ENCODE peak calls at places on chromosomes 6 and 20, in seven cellular contexts. H is CD8-positive, alpha-beta T cell; L is astrocyte of the spinal cord; Z is GM23338; I is foreskin fibroblast; R is left ventricle myocardium inferior; X is coronary artery. W is an unnamed sample.

GRCh38 chr6:130518588-130518987 is 152.8 kb downstream of the TMEM200A start:
- DNase-seq in I (no peak), R (no peak), L (no peak), Z (no peak), H (no peak), X (no peak), W (no peak)

GRCh38 chr6:145809785-145810184 is 4.8 kb downstream of the FBXO30 start:
- DNase-seq in L (no peak), R (no peak), H (no peak), Z (no peak), X (no peak), I (peak), W (no peak)

GRCh38 chr6:24321538-24322162 is 36.2 kb downstream of the DCDC2 start:
- DNase-seq in L (no peak), R (no peak), X (no peak), Z (peak), I (no peak), H (no peak), W (no peak)

GRCh38 chr6:131035582-131035981 is 27.5 kb downstream of the EPB41L2 start:
- DNase-seq in X (no peak), R (no peak), I (no peak), L (no peak), H (no peak), Z (no peak), W (no peak)

GRCh38 chr6:37643851-37644672 is 53.6 kb downstream of the MDGA1 start:
- DNase-seq in Z (no peak), R (no peak), X (no peak), I (no peak), L (no peak), H (no peak), W (no peak)

GRCh38 chr6:120608826-120609225 is 725.5 kb downstream of the TBC1D32 start:
- DNase-seq in H (no peak), X (no peak), R (no peak), L (peak), I (no peak), Z (no peak), W (no peak)

GRCh38 chr6:109595998-109596397 is 95.0 kb downstream of the AK9 start:
- DNase-seq in R (no peak), X (no peak), I (peak), L (peak), H (no peak), Z (peak), W (peak)

GRCh38 chr6:142902636-142903053 is 42.3 kb downstream of the HIVEP2 start:
- DNase-seq in H (peak), X (no peak), L (peak), Z (no peak), R (peak), I (peak), W (peak)

GRCh38 chr6:97630592-97630991 is 347.6 kb upstream of the MMS22L start:
- DNase-seq in R (no peak), H (no peak), L (peak), Z (no peak), X (no peak), I (peak), W (peak)

GRCh38 chr6:54992789-54993188 is 146.2 kb downstream of the FAM83B start:
- DNase-seq in H (no peak), R (no peak), I (no peak), L (no peak), X (no peak), Z (peak), W (no peak)

GRCh38 chr6:139308936-139309603 is 17.3 kb upstream of the TXLNB start:
- DNase-seq in R (no peak), I (peak), X (no peak), L (peak), Z (no peak), H (no peak), W (no peak)

GRCh38 chr6:38593419-38593818 is 46.3 kb downstream of the BTBD9 start:
- DNase-seq in I (no peak), L (no peak), R (no peak), H (no peak), X (no peak), Z (no peak), W (no peak)

GRCh38 chr20:1293641-1294379 is 27.7 kb downstream of the SNPH start:
- DNase-seq in L (no peak), R (no peak), I (no peak), Z (no peak), H (no peak), X (no peak), W (no peak)

GRCh38 chr6:116705917-116706316 is 24.9 kb downstream of the KPNA5 start:
- DNase-seq in L (no peak), X (no peak), Z (no peak), R (no peak), H (no peak), I (no peak), W (no peak)

GRCh38 chr20:42901689-42902518 is 287.8 kb downstream of the PTPRT start:
- DNase-seq in H (no peak), X (no peak), R (peak), L (no peak), I (no peak), Z (no peak), W (no peak)

GRCh38 chr20:62977613-62978558 is 25.4 kb downstream of the SLC17A9 start:
- DNase-seq in L (no peak), I (no peak), Z (no peak), R (no peak), H (peak), X (no peak), W (no peak)

GRCh38 chr20:35742741-35743523 is 872 bp upstream of the RBM39 start:
- DNase-seq in H (no peak), I (no peak), Z (peak), L (peak), R (no peak), X (no peak), W (no peak)

GRCh38 chr6:79833806-79834205 is 113.5 kb downstream of the ELOVL4 start:
- DNase-seq in L (no peak), H (no peak), I (peak), Z (no peak), R (no peak), X (no peak), W (no peak)

GRCh38 chr6:110518281-110518623 is 41.8 kb upstream of the SLC22A16 start:
- DNase-seq in R (no peak), H (no peak), Z (peak), L (no peak), X (no peak), I (peak), W (no peak)

GRCh38 chr6:30883476-30883742 is 910 bp upstream of the DDR1 start:
- DNase-seq in H (no peak), R (no peak), I (no peak), Z (no peak), L (no peak), X (no peak), W (no peak)

GRCh38 chr6:25278914-25279747 is at the start of gene CARMIL1:
- DNase-seq in Z (peak), H (peak), R (peak), L (peak), I (peak), X (peak), W (no peak)

GRCh38 chr6:46651006-46651405 is 1.6 kb downstream of the CYP39A1 start:
- DNase-seq in Z (no peak), H (no peak), L (no peak), R (no peak), I (peak), X (no peak), W (no peak)

GRCh38 chr6:118813795-118814194 is 80.2 kb upstream of the ASF1A start:
- DNase-seq in R (no peak), X (no peak), H (no peak), I (peak), Z (no peak), L (peak), W (peak)

GRCh38 chr6:157244175-157244574 is 79.1 kb downstream of the TMEM242 start:
- DNase-seq in L (no peak), I (peak), Z (no peak), R (no peak), X (no peak), H (no peak), W (peak)

GRCh38 chr20:50692553-50692933 is 1.2 kb upstream of the RIPOR3 start:
- DNase-seq in H (no peak), Z (no peak), L (no peak), X (no peak), R (no peak), I (no peak), W (no peak)

GRCh38 chr20:50693001-50693400 is 1.7 kb upstream of the RIPOR3 start:
- DNase-seq in X (no peak), L (no peak), R (no peak), Z (no peak), I (peak), H (no peak), W (no peak)

GRCh38 chr20:50691585-50692552 is 527 bp upstream of the RIPOR3 start:
- DNase-seq in H (no peak), X (no peak), R (no peak), Z (peak), I (peak), L (peak), W (no peak)

GRCh38 chr20:50695144-50695872 is 4.0 kb upstream of the RIPOR3 start:
- DNase-seq in X (no peak), H (no peak), L (no peak), I (peak), R (no peak), Z (no peak), W (no peak)

DNA sequence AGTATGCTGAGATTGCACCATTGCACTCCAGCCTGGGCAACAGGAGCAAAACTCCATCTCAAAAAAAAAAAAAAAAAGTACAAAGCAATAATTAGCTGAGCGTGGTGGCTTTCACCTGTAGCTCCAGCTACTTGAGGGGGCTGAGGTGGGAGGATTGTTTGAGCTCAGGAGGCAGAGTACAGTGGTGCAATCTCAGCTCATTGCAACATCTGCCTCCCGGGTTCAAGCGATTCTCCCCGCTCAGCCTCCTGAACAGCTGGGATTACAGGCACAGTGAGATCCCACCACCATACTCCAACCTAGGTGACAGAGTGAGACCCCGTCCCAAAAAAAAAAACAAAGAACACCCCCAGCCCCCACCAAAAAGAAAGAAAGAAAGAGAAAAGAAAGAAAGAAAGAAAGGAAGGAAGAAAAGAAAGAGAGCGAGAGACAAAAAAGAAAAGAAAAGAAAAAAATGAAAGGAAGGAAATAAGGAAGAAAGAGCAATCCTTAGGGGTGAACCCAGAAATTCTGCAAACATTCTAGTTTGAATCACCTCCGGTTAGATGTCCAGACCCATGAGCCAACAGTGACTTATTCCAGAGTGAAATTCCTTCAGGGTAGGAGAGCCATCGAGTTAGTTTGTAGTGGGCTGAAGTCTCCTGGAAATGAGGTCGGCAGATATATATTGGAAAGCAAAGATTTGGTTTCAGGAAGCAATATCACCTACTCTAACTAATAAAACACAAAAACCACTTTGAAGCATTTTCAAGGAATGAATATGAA is 3.2 kb upstream of the RIPOR3 start:
- DNase-seq in Z (no peak), H (no peak), R (no peak), I (peak), L (no peak), X (no peak), W (no peak)
- H3K4me3 ChIP-seq in Z (no peak), H (no peak), R (no peak), I (no peak), L (no peak), X (no peak), W (no peak)

GRCh38 chr20:36835453-36836198 is 40.3 kb upstream of the TLDC2 start:
- DNase-seq in R (peak), I (peak), Z (peak), L (peak), X (peak), H (peak), W (peak)
- H3K4me3 ChIP-seq in R (peak), I (no peak), Z (peak), L (peak), X (peak), H (peak), W (peak)

GRCh38 chr20:2693286-2693995 is 861 bp downstream of the EBF4 start:
- DNase-seq in H (peak), R (peak), X (no peak), Z (peak), L (no peak), I (peak), W (no peak)
- H3K4me3 ChIP-seq in H (no peak), R (peak), X (peak), Z (peak), L (peak), I (no peak), W (peak)

GRCh38 chr6:144315981-144316865 is 31.1 kb downstream of the UTRN start:
- DNase-seq in R (no peak), L (no peak), H (no peak), Z (no peak), I (no peak), X (no peak), W (no peak)

GRCh38 chr6:144311361-144311760 is 26.2 kb downstream of the UTRN start:
- DNase-seq in L (no peak), I (no peak), H (no peak), R (no peak), X (no peak), Z (no peak), W (no peak)

GRCh38 chr6:144315226-144315980 is 30.3 kb downstream of the UTRN start:
- DNase-seq in L (no peak), I (no peak), X (no peak), Z (no peak), R (no peak), H (no peak), W (no peak)

GRCh38 chr6:144314562-144314961 is 29.4 kb downstream of the UTRN start:
- DNase-seq in L (no peak), R (no peak), H (no peak), I (no peak), Z (no peak), X (no peak), W (no peak)

GRCh38 chr6:144314003-144314485 is 28.9 kb downstream of the UTRN start:
- DNase-seq in I (peak), Z (no peak), X (peak), R (peak), H (no peak), L (peak), W (no peak)
- H3K4me3 ChIP-seq in I (no peak), Z (no peak), X (no peak), R (no peak), H (no peak), L (no peak), W (no peak)

GRCh38 chr20:3473944-3474343 is 3.1 kb downstream of the ATRN start:
- DNase-seq in R (no peak), Z (no peak), I (no peak), H (no peak), L (no peak), X (no peak), W (no peak)
- H3K4me3 ChIP-seq in R (no peak), Z (no peak), I (no peak), H (no peak), L (no peak), X (no peak), W (no peak)

GRCh38 chr6:7544597-7544996 is 3.1 kb downstream of the DSP start:
- DNase-seq in L (no peak), H (no peak), I (no peak), X (no peak), R (no peak), Z (no peak), W (no peak)
- H3K4me3 ChIP-seq in L (no peak), H (no peak), I (no peak), X (no peak), R (peak), Z (peak), W (no peak)

DNA sequence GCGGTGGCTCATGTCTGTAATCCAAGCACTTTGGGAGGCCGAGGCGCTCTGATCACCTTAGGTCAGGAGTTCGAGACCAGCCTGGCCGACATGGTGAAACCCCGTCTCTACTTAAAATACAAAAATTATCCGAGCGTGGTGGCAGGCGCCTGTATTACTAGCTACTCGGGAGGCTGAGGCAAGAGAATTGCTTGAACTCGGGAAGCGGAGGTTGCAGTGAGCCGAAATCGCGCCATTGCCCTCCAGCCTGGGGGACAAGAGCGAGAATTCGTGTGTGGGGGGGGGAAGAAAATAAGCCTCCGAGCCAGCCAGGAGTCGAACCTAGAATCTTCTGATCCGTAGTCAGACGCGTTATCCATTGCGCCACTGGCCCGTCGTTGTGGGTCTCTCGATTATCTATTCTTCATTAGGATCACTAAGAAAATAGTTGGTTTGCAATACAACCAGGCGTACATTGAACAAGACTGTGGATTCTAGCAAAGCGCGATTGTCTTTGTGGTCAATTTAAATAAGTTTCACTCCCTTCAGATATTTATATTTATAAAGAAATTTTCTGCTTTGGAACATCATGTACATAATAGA is 33.9 kb upstream of the PRSS16 start:
- DNase-seq in L (peak), R (no peak), H (no peak), X (no peak), Z (peak), I (peak), W (no peak)
- H3K4me3 ChIP-seq in L (peak), R (no peak), H (no peak), X (no peak), Z (peak), I (peak), W (peak)

DNA sequence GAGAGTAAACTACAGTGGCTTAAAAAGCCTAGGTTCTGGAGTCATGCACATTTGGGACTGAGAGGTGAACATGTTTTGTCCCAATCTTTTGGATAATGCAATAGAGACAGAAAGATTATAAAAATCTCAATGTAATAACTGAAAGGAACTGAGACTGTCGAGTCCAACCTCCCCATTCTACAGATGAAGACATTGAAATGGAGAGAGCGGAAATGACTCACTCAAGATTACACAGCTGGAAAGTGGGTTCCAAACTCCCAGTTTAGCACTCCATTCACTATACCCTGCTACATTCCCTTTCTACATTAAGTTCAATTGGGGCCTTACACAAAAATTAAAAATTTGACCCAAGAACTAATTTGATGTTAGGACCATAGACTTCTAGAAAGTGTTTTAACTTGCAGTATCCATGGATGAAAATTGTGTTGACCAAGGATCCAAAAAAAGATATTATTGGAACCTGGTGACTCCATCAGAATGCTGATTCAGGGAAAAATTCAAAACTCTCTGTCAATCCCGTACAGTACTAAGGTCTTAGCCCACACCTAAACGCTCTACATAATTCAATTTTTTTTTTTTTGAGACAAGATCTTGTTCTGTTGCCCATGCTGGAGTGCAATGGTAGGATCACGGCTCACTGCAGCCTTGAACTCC is 1.5 kb upstream of the ILRUN start:
- DNase-seq in I (no peak), R (no peak), L (no peak), X (no peak), H (no peak), Z (no peak), W (no peak)
- H3K4me3 ChIP-seq in I (no peak), R (no peak), L (no peak), X (no peak), H (peak), Z (no peak), W (no peak)

W was measured in AG04449.